ENCODE peak calls at places on chromosomes 12 and 14, in nine cellular contexts. R is breast epithelium, G is astrocyte of the spinal cord, F is OCI-LY7, I is fibroblast of lung, H is A549, C is AG10803, O is foreskin fibroblast, P is NB4. W is an unnamed sample.

GRCh38 chr12:92300781-92301180 is 155.1 kb upstream of the BTG1 start:
- DNase-seq in R (no peak), G (no peak), F (no peak), I (no peak), H (no peak), C (no peak), O (no peak), P (peak; percentile 19), W (no peak)

GRCh38 chr14:99720941-99721791 is 37.1 kb downstream of the CYP46A1 start:
- DNase-seq in R (peak; percentile 6), G (no peak), F (no peak), I (no peak), H (no peak), C (no peak), O (no peak), P (no peak), W (no peak)

GRCh38 chr14:21071225-21072041 is 1.3 kb downstream of the ARHGEF40 start:
- DNase-seq in R (peak; percentile 71), G (peak; percentile 98), F (peak; percentile 93), I (peak; percentile 95), H (peak; percentile 37), C (peak; percentile 96), O (peak; percentile 98), P (peak; percentile 99), W (peak; percentile 93)

GRCh38 chr14:86604546-86604945 is 1074.6 kb downstream of the FLRT2 start:
- DNase-seq in R (no peak), G (peak; percentile 1), F (no peak), I (no peak), H (no peak), C (peak; percentile 2), O (peak; percentile 6), P (no peak), W (no peak)

GRCh38 chr14:98736701-98737338 is 535.2 kb downstream of the BCL11B start:
- DNase-seq in R (no peak), G (no peak), F (no peak), I (no peak), H (no peak), C (no peak), O (no peak), P (no peak), W (no peak)

GRCh38 chr12:122505419-122506051 is 4.8 kb upstream of the ZCCHC8 start:
- DNase-seq in R (no peak), G (no peak), F (no peak), I (no peak), H (no peak), C (peak; percentile 35), O (no peak), P (peak; percentile 44), W (no peak)

GRCh38 chr12:2562400-2562799 is 232.4 kb upstream of the FKBP4 start:
- DNase-seq in R (no peak), G (no peak), F (no peak), I (no peak), H (no peak), C (no peak), O (no peak), P (no peak), W (peak; percentile 8)

GRCh38 chr14:67493092-67493717 is 4.7 kb upstream of the TMEM229B start:
- DNase-seq in R (no peak), G (no peak), F (peak; percentile 65), I (no peak), H (no peak), C (no peak), O (no peak), P (no peak), W (no peak)

GRCh38 chr12:92601680-92602079 is 101.1 kb upstream of the PLEKHG7 start:
- DNase-seq in R (no peak), G (no peak), F (no peak), I (no peak), H (no peak), C (no peak), O (no peak), P (no peak), W (no peak)

GRCh38 chr14:34449819-34450541 is 12.1 kb downstream of the SPTSSA start:
- DNase-seq in R (no peak), G (no peak), F (no peak), I (no peak), H (no peak), C (no peak), O (no peak), P (no peak), W (no peak)

GRCh38 chr12:121182222-121182896 is 27.6 kb upstream of the P2RX4 start:
- DNase-seq in R (no peak), G (no peak), F (no peak), I (no peak), H (no peak), C (no peak), O (no peak), P (no peak), W (no peak)

GRCh38 chr12:52395761-52396434 is 10.2 kb downstream of the KRT82 start:
- DNase-seq in R (no peak), G (no peak), F (peak; percentile 33), I (no peak), H (peak; percentile 43), C (peak; percentile 37), O (peak; percentile 60), P (no peak), W (peak; percentile 8)

GRCh38 chr12:48442191-48442828 is 30.0 kb upstream of the ANP32D start:
- DNase-seq in R (no peak), G (no peak), F (peak; percentile 10), I (no peak), H (peak; percentile 15), C (no peak), O (no peak), P (peak; percentile 8), W (no peak)

GRCh38 chr12:53976823-53977595 is 2.3 kb upstream of the HOTAIR start:
- DNase-seq in R (no peak), G (no peak), F (no peak), I (no peak), H (no peak), C (no peak), O (no peak), P (no peak), W (no peak)
- H3K4me3 ChIP-seq in R (no peak overlapping the region), G (no peak overlapping the region), F (no peak overlapping the region), I (no peak overlapping the region), H (no peak overlapping the region), C (no peak overlapping the region), O (peak overlapping the region; percentile 6), P (no peak overlapping the region), W (no peak overlapping the region)

DNA sequence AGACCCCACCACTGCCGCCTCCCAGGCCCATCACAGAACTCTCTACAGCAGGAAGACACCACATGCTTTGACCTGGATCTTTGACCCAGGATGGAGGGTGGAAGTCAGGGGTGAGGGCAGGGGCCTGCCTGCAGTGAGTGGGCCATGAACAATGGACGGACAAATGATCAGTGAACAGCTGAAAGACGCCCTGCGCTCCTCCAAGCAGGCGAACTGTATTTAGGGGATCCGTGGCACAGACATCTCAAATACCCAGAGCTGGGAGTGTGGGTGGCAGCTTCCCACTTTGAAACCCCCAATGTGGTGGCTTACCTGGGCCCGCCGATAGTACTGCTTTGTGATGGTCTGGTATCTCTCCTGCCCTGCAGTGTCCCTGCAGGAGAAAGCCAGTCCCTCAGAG is 8.7 kb upstream of the GPX2 start:
- DNase-seq in R (no peak), G (no peak), F (no peak), I (no peak), H (no peak), C (no peak), O (no peak), P (no peak), W (no peak)
- TF ChIP-seq CTCF in R (no peak), G (no peak), F (no peak), I (no peak), H (no peak), C (no peak), O (no peak), P (no peak), W (no peak)

DNA sequence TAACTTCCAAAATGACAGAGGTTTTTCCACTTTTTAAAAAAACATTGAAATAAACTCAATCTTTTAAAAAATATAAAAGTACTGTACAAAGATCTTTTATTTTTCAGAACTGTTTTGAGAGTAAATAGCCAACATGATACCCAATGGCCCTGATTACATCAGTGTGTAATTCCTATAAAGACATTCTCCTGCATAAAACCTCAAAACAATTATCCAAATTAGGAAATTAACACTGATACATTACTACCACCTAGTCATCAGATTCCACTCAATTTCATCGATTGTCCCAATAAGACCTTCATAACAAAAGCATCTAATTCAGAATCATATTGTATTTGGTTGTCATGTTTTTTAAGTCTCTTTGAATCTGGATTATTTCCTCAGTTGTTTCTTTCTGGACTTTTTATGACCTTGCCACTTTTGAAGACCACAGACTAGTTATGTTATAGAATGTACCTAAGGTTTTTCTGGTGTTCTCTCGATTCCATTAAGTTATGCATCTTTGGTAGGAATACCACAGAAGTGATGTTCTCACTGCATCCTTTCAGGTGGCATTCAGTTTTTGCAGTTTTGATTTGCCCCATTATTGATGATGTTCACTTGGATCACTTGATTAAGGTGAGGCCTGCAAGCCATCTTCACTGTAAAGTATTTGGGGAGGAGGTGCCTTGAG is 4.0 kb upstream of the YEATS4 start:
- DNase-seq in R (no peak), G (no peak), F (no peak), I (no peak), H (no peak), C (no peak), O (no peak), P (no peak), W (no peak)
- H3K4me3 ChIP-seq in R (no peak overlapping the region), G (no peak overlapping the region), F (no peak overlapping the region), I (no peak overlapping the region), H (no peak overlapping the region), C (no peak overlapping the region), O (no peak overlapping the region), P (no peak overlapping the region), W (no peak overlapping the region)

GRCh38 chr12:58916891-58917570 is 3.3 kb downstream of the LRIG3 start:
- DNase-seq in R (no peak), G (peak; percentile 78), F (no peak), I (peak; percentile 94), H (no peak), C (peak; percentile 80), O (peak; percentile 78), P (no peak), W (peak; percentile 77)

GRCh38 chr12:58918475-58918874 is 1.8 kb downstream of the LRIG3 start:
- DNase-seq in R (no peak), G (peak; percentile 23), F (no peak), I (peak; percentile 26), H (no peak), C (no peak), O (peak; percentile 43), P (no peak), W (peak; percentile 23)

GRCh38 chr12:58916153-58916709 is 4.1 kb downstream of the LRIG3 start:
- DNase-seq in R (no peak), G (no peak), F (no peak), I (no peak), H (no peak), C (no peak), O (no peak), P (no peak), W (no peak)

GRCh38 chr12:58919271-58920101 is 818 bp downstream of the LRIG3 start:
- DNase-seq in R (peak; percentile 30), G (peak; percentile 61), F (no peak), I (peak; percentile 59), H (peak; percentile 34), C (peak; percentile 50), O (peak; percentile 52), P (no peak), W (peak; percentile 67)

DNA sequence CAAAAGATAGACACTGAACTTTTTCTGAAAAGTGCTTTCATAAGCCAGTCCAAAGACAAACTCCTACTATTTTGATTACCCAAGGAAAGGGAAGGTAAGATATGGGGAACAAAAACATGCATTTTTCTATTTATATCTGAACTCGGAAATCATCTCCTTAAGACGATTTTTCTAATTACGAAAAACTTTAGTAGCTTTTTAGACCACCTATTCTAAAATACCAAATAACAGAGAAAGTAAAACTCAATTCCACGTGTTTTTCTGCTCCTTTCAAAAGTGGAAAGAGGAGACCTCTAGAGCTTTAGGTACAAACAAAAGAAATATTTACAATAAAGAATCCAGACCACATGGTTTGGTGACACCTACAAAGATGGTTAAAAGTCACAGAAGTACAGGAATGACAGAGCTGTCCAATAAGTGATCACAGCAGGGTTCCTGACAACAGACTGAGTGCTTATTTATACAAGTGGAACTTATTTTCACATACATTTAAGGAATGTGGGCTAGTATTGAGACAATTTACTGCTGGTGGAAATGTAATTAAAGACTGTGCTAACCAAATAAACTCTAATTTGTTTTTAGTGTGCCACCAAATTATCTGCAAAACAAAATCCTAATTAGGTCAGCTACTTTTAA is 2.5 kb downstream of the LRIG3 start:
- DNase-seq in R (no peak), G (peak; percentile 53), F (no peak), I (peak; percentile 31), H (no peak), C (peak; percentile 27), O (peak; percentile 43), P (no peak), W (no peak)
- TF ChIP-seq CTCF in R (no peak), G (no peak), F (no peak), I (no peak), H (no peak), C (no peak), O (no peak), P (no peak), W (no peak)

W was measured in fibroblast of the aortic adventitia.